ENCODE peak calls at places on chromosomes 16 and 17, in six cellular contexts. A is uterus, W is endodermal cell, O is sigmoid colon, C is MM.1S, I is upper lobe of right lung. B is an unnamed sample.

GRCh38 chr17:3575506-3575905 is 17.9 kb upstream of the TRPV3 start:
- DNase-seq in A (no peak), C (no peak), I (no peak), O (no peak), W (no peak), B (no peak)

GRCh38 chr16:57764341-57765159 is 29.0 kb downstream of the KATNB1 start:
- DNase-seq in O (no peak), I (no peak), C (peak), W (peak), A (no peak), B (peak)

GRCh38 chr16:15055141-15056053 is 477 bp downstream of the NTAN1 start:
- DNase-seq in I (no peak), W (no peak), A (peak), O (peak), C (peak), B (no peak)

GRCh38 chr17:67477687-67478086 is 100.6 kb downstream of the PITPNC1 start:
- DNase-seq in O (no peak), A (no peak), I (no peak), W (peak), C (no peak), B (no peak)

GRCh38 chr16:19135896-19136438 is 22.2 kb downstream of the ITPRIPL2 start:
- DNase-seq in O (peak), A (no peak), I (no peak), C (no peak), W (peak), B (no peak)

GRCh38 chr17:11308550-11308949 is 67.5 kb downstream of the SHISA6 start:
- DNase-seq in W (peak), A (no peak), I (no peak), C (no peak), O (no peak), B (no peak)

GRCh38 chr16:56675685-56676210 is 6.1 kb downstream of the MT1H start:
- DNase-seq in W (peak), O (no peak), I (no peak), C (no peak), A (no peak), B (no peak)

GRCh38 chr17:81249233-81250040 is 10.3 kb downstream of the NDUFAF8 start:
- DNase-seq in C (no peak), A (no peak), I (no peak), W (no peak), O (no peak), B (no peak)

GRCh38 chr17:81735181-81736102 is 23.4 kb downstream of the SLC25A10 start:
- DNase-seq in W (peak), C (no peak), A (no peak), I (peak), O (peak), B (no peak)

GRCh38 chr16:75624921-75625334 is 1.8 kb upstream of the ADAT1 start:
- DNase-seq in O (no peak), I (no peak), W (no peak), A (no peak), C (no peak), B (no peak)

GRCh38 chr16:23941025-23941424 is 105.2 kb downstream of the PRKCB start:
- DNase-seq in C (no peak), W (no peak), A (no peak), O (no peak), I (no peak), B (no peak)

GRCh38 chr16:23944381-23944780 is 108.6 kb downstream of the PRKCB start:
- DNase-seq in O (no peak), W (no peak), C (no peak), A (no peak), I (no peak), B (no peak)

GRCh38 chr16:23941963-23942564 is 106.3 kb downstream of the PRKCB start:
- DNase-seq in W (peak), I (no peak), C (no peak), O (no peak), A (no peak), B (no peak)

GRCh38 chr16:23945243-23945642 is 109.5 kb downstream of the PRKCB start:
- DNase-seq in I (no peak), A (no peak), C (no peak), W (no peak), O (no peak), B (no peak)

GRCh38 chr16:23943604-23944003 is 107.8 kb downstream of the PRKCB start:
- DNase-seq in C (no peak), W (no peak), A (no peak), O (no peak), I (no peak), B (no peak)
- H3K27ac ChIP-seq in C (no peak), W (no peak), A (no peak), O (peak), I (no peak), B (no peak)

GRCh38 chr16:787261-787966 is 767 bp downstream of the RPUSD1 start:
- DNase-seq in I (no peak), A (no peak), C (no peak), O (no peak), W (no peak), B (no peak)

GRCh38 chr16:787978-788398 is at the start of gene RPUSD1:
- DNase-seq in A (no peak), C (peak), W (no peak), O (no peak), I (peak), B (no peak)

GRCh38 chr16:789451-789850 is 1.0 kb downstream of the CHTF18 start:
- DNase-seq in C (no peak), I (no peak), O (no peak), A (no peak), W (no peak), B (no peak)

GRCh38 chr16:790086-790485 is 1.7 kb downstream of the CHTF18 start:
- DNase-seq in C (no peak), A (no peak), O (no peak), I (no peak), W (no peak), B (no peak)

DNA sequence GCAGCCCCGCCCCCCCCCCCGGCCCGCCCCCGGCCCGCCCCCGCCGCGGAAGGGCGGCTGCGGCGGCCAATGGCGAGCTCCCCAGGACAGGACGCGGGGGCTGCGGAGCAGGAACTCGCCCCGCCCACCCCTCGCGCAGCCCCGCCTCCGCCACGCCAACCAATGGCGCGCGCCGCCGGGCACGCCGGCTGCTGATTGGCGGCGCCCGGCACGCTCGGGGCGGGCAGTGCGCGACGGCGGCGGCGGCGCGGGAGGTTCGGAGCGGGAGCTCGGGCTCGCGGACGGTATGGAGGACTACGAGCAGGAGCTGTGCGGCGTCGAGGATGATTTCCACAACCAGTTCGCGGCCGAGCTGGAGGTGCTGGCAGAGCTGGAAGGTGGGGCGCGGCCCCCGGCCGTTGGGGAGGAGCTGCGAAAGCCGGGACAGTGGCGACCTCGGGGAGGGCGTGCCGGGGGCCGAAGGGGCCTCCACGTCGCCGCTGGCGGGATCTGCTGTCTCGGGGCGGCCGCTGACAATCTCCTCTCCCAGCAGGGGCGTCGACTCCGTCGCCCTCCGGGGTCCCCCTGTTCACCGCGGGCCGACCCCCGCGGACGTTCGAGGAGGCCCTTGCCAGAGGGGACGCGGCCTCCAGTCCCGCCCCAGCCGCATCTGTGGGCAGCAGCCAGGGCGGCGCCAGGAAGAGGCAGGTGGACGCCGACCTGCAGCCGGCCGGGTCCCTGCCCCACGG is at the start of gene CHTF18:
- DNase-seq in A (peak), O (peak), I (peak), W (peak), C (peak), B (peak)
- H3K27ac ChIP-seq in A (peak), O (peak), I (peak), W (no peak), C (peak), B (no peak)

DNA sequence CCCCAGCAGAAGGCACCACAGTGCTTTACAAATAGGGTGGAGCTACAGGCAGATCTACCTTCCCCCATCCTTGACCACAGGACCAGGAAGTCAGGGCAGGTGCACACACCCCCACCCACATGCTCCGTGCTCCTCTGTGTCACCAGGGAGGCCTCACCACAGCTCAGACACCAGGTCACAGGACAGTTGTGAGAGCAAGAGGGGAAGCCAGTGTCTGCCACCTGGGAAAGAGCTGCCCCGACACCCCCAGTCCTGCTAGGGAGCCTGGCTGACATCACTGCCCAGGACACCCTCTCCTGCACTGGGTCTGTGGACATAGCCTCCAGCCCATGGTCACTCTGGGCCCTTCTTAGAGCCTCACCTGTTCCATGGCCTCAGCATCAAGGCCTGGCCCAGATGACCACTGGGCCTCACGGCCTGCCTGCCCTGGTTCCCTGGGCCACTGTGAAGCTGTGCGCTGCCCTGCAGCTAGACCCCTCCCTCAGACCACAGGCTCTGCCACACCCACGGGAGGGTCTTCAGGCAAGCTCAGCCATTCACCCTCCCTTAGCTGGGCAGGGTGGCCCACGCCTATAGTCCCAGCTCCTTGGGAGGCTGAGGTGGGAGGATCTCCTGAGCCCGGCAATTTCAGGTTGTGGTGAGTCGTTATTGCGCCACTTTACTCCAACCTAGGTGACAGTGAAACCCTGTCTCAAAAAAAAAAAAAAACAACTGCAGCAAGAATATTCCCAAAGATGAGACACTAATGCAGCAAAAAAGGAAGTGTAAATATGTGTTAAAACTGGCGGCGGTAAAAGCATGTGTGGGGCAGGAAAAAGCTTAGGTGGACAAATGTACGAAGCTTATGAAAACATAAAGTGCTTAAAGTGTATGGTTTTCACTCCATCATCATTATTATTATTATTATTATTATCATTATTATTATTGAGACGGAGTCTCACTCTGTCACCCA is 14.2 kb downstream of the POLR3K start:
- DNase-seq in A (no peak), W (no peak), C (peak), O (no peak), I (no peak), B (no peak)
- H3K27ac ChIP-seq in A (no peak), W (no peak), C (peak), O (no peak), I (no peak), B (no peak)

GRCh38 chr17:30950189-30950588 is 20.6 kb upstream of the RNF135 start:
- DNase-seq in O (no peak), C (no peak), A (no peak), I (no peak), W (no peak), B (no peak)
- H3K27ac ChIP-seq in O (peak), C (no peak), A (no peak), I (peak), W (no peak), B (no peak)

DNA sequence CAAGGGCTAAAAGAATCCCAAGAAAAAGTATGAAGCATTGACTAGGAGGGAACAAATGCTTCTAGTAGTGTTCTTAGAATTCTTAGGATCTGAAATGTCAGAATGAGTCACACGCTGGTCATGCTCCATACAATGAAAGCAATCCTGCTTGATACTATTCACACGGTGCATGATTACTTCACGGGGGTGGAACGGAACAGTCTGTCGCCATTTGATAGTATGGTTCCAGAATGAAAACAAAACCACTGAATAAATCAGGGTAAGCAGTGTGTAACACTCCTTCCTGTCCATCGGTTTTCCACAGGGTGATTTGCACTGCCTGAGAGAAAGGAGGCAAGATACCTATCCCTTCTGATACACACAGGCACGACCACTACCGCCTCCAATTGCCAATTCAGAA is 22.9 kb upstream of the YWHAE start:
- DNase-seq in A (no peak), C (no peak), I (no peak), W (no peak), O (no peak), B (peak)
- H3K27ac ChIP-seq in A (no peak), C (no peak), I (no peak), W (no peak), O (peak), B (peak)

DNA sequence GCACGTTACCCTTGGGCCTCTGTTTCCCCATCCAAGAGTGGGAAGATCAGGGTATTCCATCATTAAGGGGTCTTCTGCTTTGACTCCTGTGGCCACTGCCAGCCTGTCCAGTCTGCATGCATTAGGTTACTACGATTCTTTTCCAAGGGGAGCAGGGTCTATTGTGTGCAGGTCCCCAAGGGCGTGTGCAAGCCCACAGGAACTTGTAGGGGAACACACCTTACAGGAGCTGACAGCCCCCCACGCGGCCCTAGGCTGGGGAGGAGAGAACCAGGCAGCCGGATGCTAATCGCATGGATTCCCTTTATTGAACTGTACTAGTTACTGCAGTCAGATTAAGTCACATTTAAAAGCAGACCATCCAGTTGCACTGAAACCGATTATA is 116.7 kb downstream of the C16orf78 start:
- DNase-seq in W (no peak), O (peak), C (no peak), A (no peak), I (peak), B (no peak)
- H3K27ac ChIP-seq in W (no peak), O (no peak), C (no peak), A (no peak), I (no peak), B (no peak)

DNA sequence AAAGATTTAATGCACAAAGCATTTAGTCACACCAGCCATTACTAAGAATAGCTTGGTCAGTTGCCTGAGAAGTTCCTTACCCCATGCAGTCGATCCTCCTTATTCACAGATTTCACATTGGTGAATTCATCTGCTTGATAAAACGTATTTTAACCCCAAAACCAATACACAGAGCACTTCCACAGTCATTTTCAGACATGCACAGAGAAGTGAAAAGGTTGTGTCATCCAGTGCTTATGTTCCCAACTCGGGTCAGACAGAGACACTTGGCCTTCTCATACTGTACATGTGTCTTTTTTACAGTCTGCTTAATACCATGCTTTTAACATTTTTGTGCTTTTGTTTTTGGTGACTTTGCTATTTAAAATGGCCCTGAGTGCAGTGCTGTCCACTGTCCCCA is 219.7 kb downstream of the SPECC1 start:
- DNase-seq in A (no peak), C (no peak), W (no peak), O (no peak), I (no peak), B (no peak)
- H3K27ac ChIP-seq in A (no peak), C (no peak), W (no peak), O (no peak), I (no peak), B (no peak)

DNA sequence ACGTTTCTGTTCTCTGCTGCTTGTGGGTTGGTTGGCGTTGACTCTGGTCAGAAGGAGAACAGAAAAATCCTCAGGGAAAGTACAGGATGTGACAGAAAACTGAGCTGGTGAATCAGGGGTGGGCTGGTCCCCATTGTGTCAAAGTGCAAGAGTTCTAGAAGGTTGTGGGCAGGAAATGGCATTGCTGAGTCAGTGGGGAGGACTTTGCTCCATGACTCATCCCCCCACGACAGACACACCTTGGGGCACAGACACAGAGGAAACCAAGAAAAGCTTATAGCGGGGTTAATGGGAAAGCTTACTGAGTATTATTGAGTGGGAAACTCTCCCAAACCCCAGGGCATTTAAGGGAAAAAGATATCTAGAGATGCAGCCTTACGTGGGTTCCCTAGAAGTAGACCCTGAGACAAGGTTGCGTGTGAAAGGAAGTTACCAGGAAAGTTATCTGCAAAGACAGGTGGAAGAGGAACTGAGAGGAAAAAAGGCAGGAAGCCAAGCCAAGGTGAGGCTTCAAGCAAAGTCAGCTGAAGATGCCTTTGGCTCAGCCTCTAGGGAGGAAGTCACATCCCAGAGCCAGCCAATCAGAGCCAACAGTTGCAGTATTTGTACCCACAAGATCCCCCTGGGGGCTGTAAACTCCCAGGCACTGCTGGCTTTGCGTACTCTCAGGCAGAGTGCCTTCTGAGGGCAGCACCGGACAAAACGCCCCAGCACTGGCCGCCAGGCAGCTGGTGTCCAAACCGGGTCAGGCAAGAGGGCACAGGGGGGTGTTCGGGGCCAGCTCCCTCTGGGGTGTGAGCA is 86.4 kb downstream of the FOXL1 start:
- DNase-seq in I (no peak), O (no peak), C (no peak), W (no peak), A (no peak), B (peak)
- H3K27ac ChIP-seq in I (no peak), O (no peak), C (no peak), W (no peak), A (no peak), B (peak)

DNA sequence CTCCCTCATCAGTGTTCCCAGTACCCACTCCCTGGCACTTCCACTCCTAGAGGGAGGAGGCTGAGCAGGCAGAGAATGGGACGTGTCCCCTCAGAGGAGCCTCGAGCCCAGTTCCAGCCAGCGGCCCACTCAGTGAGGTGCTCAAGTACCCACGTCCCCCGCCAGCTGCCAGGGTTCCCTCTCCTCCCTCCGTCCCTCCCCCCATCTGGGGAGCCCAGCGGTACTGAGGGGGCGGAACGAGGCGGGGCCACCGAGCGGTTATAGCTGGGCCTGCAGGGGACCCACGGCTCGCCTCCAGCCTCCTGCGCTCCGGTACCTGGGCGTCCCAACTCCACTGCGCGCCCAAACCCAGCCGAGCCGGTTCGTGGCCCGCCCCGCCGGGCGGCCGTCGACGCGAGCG is at the start of gene NPW:
- DNase-seq in W (peak), A (no peak), I (no peak), C (no peak), O (no peak), B (no peak)
- H3K27ac ChIP-seq in W (no peak), A (no peak), I (no peak), C (no peak), O (no peak), B (no peak)